ENCODE peak calls at places on chromosomes 4 and X, in nine cellular contexts. U is effector memory CD4-positive, alpha-beta T cell; X is mucosa of descending colon; S is RWPE2; O is right atrium auricular region; W is prostate gland; Y is astrocyte of the spinal cord; V is OCI-LY7; A is AG09309. Q is an unnamed sample.

GRCh38 chr4:6263541-6264540 is 5.8 kb upstream of the WFS1 start:
- DNase-seq in X (peak; percentile 40), A (peak; percentile 2), V (peak; percentile 71), U (no peak), Y (peak; percentile 61), W (no peak), O (no peak), S (no peak), Q (peak; percentile 86)

GRCh38 chrX:154051210-154051810 is 31.6 kb upstream of the IRAK1 start:
- DNase-seq in O (peak; percentile 81), W (peak; percentile 74), A (no peak), Y (peak; percentile 61), X (no peak), U (peak; percentile 40), S (no peak), V (peak; percentile 60), Q (peak; percentile 75)

GRCh38 chrX:19990225-19990518 is 689 bp downstream of the BCLAF3 start:
- DNase-seq in X (no peak), U (no peak), O (no peak), V (no peak), W (no peak), Y (no peak), S (no peak), A (no peak), Q (peak; percentile 3)

GRCh38 chr4:20248155-20248558 is 3.5 kb upstream of the SLIT2 start:
- DNase-seq in A (peak; percentile 81), U (no peak), O (no peak), V (peak; percentile 40), W (no peak), S (no peak), Y (peak; percentile 82), X (no peak), Q (peak; percentile 87)

GRCh38 chr4:55733874-55734437 is 85.6 kb upstream of the EXOC1L start:
- DNase-seq in U (no peak), W (peak; percentile 33), A (no peak), X (peak; percentile 82), O (peak; percentile 65), Y (peak; percentile 36), S (peak; percentile 93), V (no peak), Q (peak; percentile 50)

GRCh38 chrX:781216-782211 is 150.9 kb downstream of the SHOX start:
- DNase-seq in O (no peak), X (no peak), S (no peak), A (no peak), V (no peak), Y (no peak), U (no peak), W (no peak), Q (no peak)

GRCh38 chr4:100983426-100983825 is 363.9 kb downstream of the PPP3CA start:
- DNase-seq in S (no peak), A (no peak), V (no peak), Y (no peak), X (no peak), W (no peak), O (no peak), U (no peak), Q (no peak)

GRCh38 chrX:24575496-24575895 is 71.7 kb downstream of the PCYT1B start:
- DNase-seq in A (no peak), V (no peak), U (no peak), Y (no peak), X (no peak), O (no peak), W (no peak), S (no peak), Q (no peak)

GRCh38 chr4:150237110-150237852 is 159.0 kb downstream of the DCLK2 start:
- DNase-seq in X (no peak), O (no peak), S (no peak), Y (peak; percentile 95), W (no peak), A (peak; percentile 96), V (no peak), U (no peak), Q (peak; percentile 93)

GRCh38 chr4:183468210-183469095 is 24.0 kb downstream of the CDKN2AIP start:
- DNase-seq in A (no peak), O (no peak), W (no peak), Y (no peak), S (no peak), U (no peak), X (no peak), V (no peak), Q (peak; percentile 30)

GRCh38 chr4:10095296-10095991 is 21.2 kb downstream of the WDR1 start:
- DNase-seq in W (no peak), S (no peak), V (no peak), A (no peak), Y (no peak), U (no peak), X (peak; percentile 65), O (no peak), Q (no peak)

GRCh38 chr4:10097906-10098769 is 18.5 kb downstream of the WDR1 start:
- DNase-seq in X (no peak), A (no peak), U (no peak), S (no peak), O (no peak), W (no peak), V (no peak), Y (no peak), Q (no peak)

GRCh38 chr4:10096976-10097330 is 19.6 kb downstream of the WDR1 start:
- DNase-seq in X (no peak), U (no peak), O (no peak), S (no peak), W (no peak), Y (no peak), A (no peak), V (no peak), Q (no peak)

GRCh38 chr4:10094841-10095240 is 21.8 kb downstream of the WDR1 start:
- DNase-seq in V (no peak), A (no peak), Y (no peak), U (no peak), S (no peak), O (no peak), X (peak; percentile 55), W (no peak), Q (no peak)

GRCh38 chr4:10096201-10096975 is 20.2 kb downstream of the WDR1 start:
- DNase-seq in S (peak; percentile 92), W (no peak), O (peak; percentile 80), X (peak; percentile 83), Y (peak; percentile 96), V (no peak), A (peak; percentile 69), U (peak; percentile 72), Q (peak; percentile 96)
- H3K4me3 ChIP-seq in S (no peak overlapping the region), W (no peak overlapping the region), O (no peak overlapping the region), X (no peak overlapping the region), Y (no peak overlapping the region), V (no peak overlapping the region), A (no peak overlapping the region), U (no peak overlapping the region), Q (no peak overlapping the region)

DNA sequence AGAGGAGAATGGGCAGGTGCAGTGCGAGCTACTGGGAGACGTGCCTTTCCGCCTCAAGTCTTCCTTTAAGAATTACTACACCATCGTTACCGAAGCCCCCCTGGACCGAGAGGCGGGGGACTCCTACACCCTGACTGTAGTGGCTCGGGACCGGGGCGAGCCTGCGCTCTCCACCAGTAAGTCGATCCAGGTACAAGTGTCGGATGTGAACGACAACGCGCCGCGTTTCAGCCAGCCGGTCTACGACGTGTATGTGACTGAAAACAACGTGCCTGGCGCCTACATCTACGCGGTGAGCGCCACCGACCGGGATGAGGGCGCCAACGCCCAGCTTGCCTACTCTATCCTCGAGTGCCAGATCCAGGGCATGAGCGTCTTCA is 2.2 kb downstream of the PCDH10 start:
- DNase-seq in A (no peak), S (no peak), V (no peak), Y (peak; percentile 43), X (peak; percentile 45), O (no peak), W (no peak), U (no peak), Q (peak; percentile 8)
- H3K4me3 ChIP-seq in A (no peak overlapping the region), S (peak overlapping the region; percentile 4), V (no peak overlapping the region), Y (peak overlapping the region; percentile 65), X (no peak overlapping the region), O (peak overlapping the region; percentile 40), W (peak overlapping the region; percentile 33), U (no peak overlapping the region), Q (peak overlapping the region; percentile 64)

GRCh38 chr4:82784615-82785247 is 13.9 kb downstream of the SCD5 start:
- DNase-seq in Y (peak; percentile 74), U (no peak), O (peak; percentile 42), V (no peak), S (no peak), W (no peak), A (no peak), X (no peak), Q (peak; percentile 60)
- H3K4me3 ChIP-seq in Y (no peak overlapping the region), U (no peak overlapping the region), O (no peak overlapping the region), V (no peak overlapping the region), S (no peak overlapping the region), W (no peak overlapping the region), A (peak overlapping the region; percentile 8), X (no peak overlapping the region), Q (no peak overlapping the region)

DNA sequence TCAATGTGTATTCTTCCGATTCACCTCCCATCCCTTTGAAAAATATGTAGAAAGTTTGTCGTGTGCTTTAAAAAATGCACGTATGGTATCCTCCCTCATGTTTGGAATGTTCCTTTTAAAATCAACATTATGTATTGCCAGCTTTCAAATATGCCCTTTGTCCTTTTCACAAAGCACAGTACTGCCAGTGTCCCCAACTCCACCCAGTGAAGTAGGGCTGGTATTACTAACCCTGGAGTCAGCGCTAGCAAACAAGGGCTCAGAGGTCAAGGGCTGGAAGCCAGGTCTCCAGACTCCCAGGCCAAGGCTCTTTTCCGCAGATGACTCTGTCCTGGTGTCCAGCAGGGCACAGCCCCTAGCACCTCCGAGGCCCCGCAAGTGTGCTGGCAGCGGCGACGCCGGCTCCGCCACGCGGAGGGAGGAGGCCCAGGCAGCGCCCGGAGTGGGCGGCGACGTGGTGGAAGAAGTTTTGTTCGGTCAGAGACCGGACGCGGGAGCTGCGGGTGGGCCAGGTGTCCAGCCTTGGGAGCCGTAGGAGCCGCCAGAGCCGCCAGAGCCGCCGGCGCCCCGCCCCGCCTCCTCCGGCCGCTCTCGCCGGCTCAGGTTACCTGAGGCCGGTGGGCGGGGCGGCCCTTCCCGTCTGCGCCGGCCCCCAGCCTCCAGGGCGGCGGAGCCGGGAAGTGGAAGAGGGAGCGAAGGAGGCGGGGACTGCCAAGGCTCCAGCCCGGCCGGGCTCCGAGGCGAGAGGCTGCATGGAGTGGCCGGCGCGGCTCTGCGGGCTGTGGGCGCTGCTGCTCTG is at the start of gene IL13RA1:
- DNase-seq in X (peak; percentile 86), V (no peak), Y (peak; percentile 90), W (peak; percentile 74), A (no peak), U (no peak), O (peak; percentile 75), S (peak; percentile 66), Q (peak; percentile 90)
- H3K4me3 ChIP-seq in X (peak within 1 kb of the TSS; percentile 48), V (no peak within 1 kb of the TSS), Y (peak within 1 kb of the TSS; percentile 57), W (peak within 1 kb of the TSS; percentile 64), A (peak within 1 kb of the TSS; percentile 63), U (peak within 1 kb of the TSS; percentile 39), O (peak within 1 kb of the TSS; percentile 66), S (peak within 1 kb of the TSS; percentile 77), Q (peak within 1 kb of the TSS; percentile 69)

Q was measured in choroid plexus epithelial cell.